ENCODE peak calls at places on chromosomes 2 and 18, in six cellular contexts. K is M059J, F is COR-L47, Z is A172, J is nucleus accumbens, X is DMS153. N is an unnamed sample.

GRCh38 chr2:238382381-238382781 is 44.3 kb upstream of the ASB1 start:
- DNase-seq in K (no peak), J (no peak), F (no peak), Z (no peak), X (no peak), N (no peak)

GRCh38 chr2:20473128-20473527 is 26.3 kb downstream of the RHOB start:
- DNase-seq in F (no peak), J (no peak), Z (no peak), X (no peak), K (no peak), N (no peak)

GRCh38 chr18:23235860-23236259 is 100.6 kb downstream of the CABLES1 start:
- DNase-seq in Z (no peak), J (no peak), F (no peak), K (no peak), X (no peak), N (peak)

GRCh38 chr18:59393381-59393780 is 34.3 kb upstream of the LMAN1 start:
- DNase-seq in Z (no peak), F (no peak), J (no peak), X (no peak), K (no peak), N (no peak)

GRCh38 chr2:240435955-240436625 is 627 bp downstream of the GPC1 start:
- DNase-seq in K (peak), X (no peak), J (no peak), Z (no peak), F (no peak), N (no peak)

GRCh38 chr2:200302940-200303727 is 3.4 kb upstream of the SPATS2L start:
- DNase-seq in K (peak), X (no peak), F (no peak), Z (peak), J (no peak), N (no peak)

GRCh38 chr18:63603772-63604171 is 16.6 kb downstream of the SERPINB13 start:
- DNase-seq in Z (no peak), F (no peak), K (peak), J (no peak), X (no peak), N (no peak)

GRCh38 chr2:152682663-152683062 is 34.6 kb downstream of the PRPF40A start:
- DNase-seq in Z (no peak), K (no peak), X (no peak), F (no peak), J (no peak), N (no peak)

GRCh38 chr18:51195602-51196115 is 1.8 kb downstream of the MEX3C start:
- DNase-seq in X (peak), F (peak), K (peak), J (no peak), Z (peak), N (peak)

GRCh38 chr2:30216157-30216556 is 15.2 kb upstream of the LBH start:
- DNase-seq in F (no peak), J (no peak), Z (no peak), X (no peak), K (no peak), N (no peak)

GRCh38 chr2:236824836-236825235 is 255.2 kb downstream of the ACKR3 start:
- DNase-seq in Z (no peak), X (peak), K (no peak), J (no peak), F (peak), N (peak)

N was measured in DMS79 treated with DMSO at 0.1 percent for 48 hours.